ENCODE peak calls at places on chromosomes 13 and 19, in five cellular contexts. One of them, this sample, is unnamed.
A peak's percentile ranks its signal among the peaks of the same experiment; 100 is the strongest.

GRCh38 chr13:31436478-31436877 is 236.7 kb downstream of the B3GLCT start:
- DNase-seq in WTC11: no peak
- DNase-seq in left lung: no peak
- DNase-seq in AG10803: no peak
- DNase-seq in OCI-LY7: no peak
- DNase-seq in this sample: no peak

GRCh38 chr13:35549481-35549880 is 73.0 kb upstream of the MAB21L1 start:
- DNase-seq in WTC11: no peak
- DNase-seq in OCI-LY7: no peak
- DNase-seq in left lung: no peak
- DNase-seq in AG10803: peak; percentile 73
- DNase-seq in this sample: peak; percentile 70

GRCh38 chr13:112722433-112723250 is 32.8 kb downstream of the ATP11A start:
- DNase-seq in left lung: peak; percentile 73
- DNase-seq in OCI-LY7: no peak
- DNase-seq in AG10803: peak; percentile 31
- DNase-seq in WTC11: no peak
- DNase-seq in this sample: peak; percentile 64

GRCh38 chr13:45621950-45622349 is 6.4 kb upstream of the ERICH6B start:
- DNase-seq in left lung: no peak
- DNase-seq in OCI-LY7: no peak
- DNase-seq in WTC11: peak; percentile 46
- DNase-seq in AG10803: no peak
- DNase-seq in this sample: no peak

GRCh38 chr19:48329167-48329891 is 4.0 kb downstream of the EMP3 start:
- DNase-seq in AG10803: peak; percentile 38
- DNase-seq in WTC11: peak; percentile 39
- DNase-seq in OCI-LY7: peak; percentile 64
- DNase-seq in left lung: no peak
- DNase-seq in this sample: peak; percentile 62

GRCh38 chr13:111404746-111405145 is 84.3 kb downstream of the TEX29 start:
- DNase-seq in AG10803: no peak
- DNase-seq in WTC11: no peak
- DNase-seq in OCI-LY7: no peak
- DNase-seq in left lung: no peak
- DNase-seq in this sample: no peak

GRCh38 chr19:7869910-7870511 is 4.2 kb downstream of the PRR36 start:
- DNase-seq in AG10803: no peak
- DNase-seq in left lung: no peak
- DNase-seq in WTC11: peak; percentile 93
- DNase-seq in OCI-LY7: peak; percentile 89
- DNase-seq in this sample: no peak

GRCh38 chr19:51726049-51726448 is 2.3 kb upstream of the HAS1 start:
- DNase-seq in left lung: peak; percentile 39
- DNase-seq in OCI-LY7: no peak
- DNase-seq in WTC11: peak; percentile 40
- DNase-seq in AG10803: peak; percentile 93
- DNase-seq in this sample: peak; percentile 40

GRCh38 chr19:1591421-1592022 is 1.1 kb downstream of the MBD3 start:
- DNase-seq in left lung: no peak
- DNase-seq in OCI-LY7: peak; percentile 37
- DNase-seq in AG10803: no peak
- DNase-seq in WTC11: no peak
- DNase-seq in this sample: no peak

GRCh38 chr13:79124183-79124582 is 281.9 kb downstream of the RBM26 start:
- DNase-seq in left lung: no peak
- DNase-seq in AG10803: no peak
- DNase-seq in OCI-LY7: no peak
- DNase-seq in WTC11: no peak
- DNase-seq in this sample: no peak
- TF ChIP-seq CTCF in left lung: no peak
- TF ChIP-seq CTCF in AG10803: no peak
- TF ChIP-seq CTCF in OCI-LY7: no peak
- TF ChIP-seq CTCF in WTC11: no peak
- TF ChIP-seq CTCF in this sample: no peak

DNA sequence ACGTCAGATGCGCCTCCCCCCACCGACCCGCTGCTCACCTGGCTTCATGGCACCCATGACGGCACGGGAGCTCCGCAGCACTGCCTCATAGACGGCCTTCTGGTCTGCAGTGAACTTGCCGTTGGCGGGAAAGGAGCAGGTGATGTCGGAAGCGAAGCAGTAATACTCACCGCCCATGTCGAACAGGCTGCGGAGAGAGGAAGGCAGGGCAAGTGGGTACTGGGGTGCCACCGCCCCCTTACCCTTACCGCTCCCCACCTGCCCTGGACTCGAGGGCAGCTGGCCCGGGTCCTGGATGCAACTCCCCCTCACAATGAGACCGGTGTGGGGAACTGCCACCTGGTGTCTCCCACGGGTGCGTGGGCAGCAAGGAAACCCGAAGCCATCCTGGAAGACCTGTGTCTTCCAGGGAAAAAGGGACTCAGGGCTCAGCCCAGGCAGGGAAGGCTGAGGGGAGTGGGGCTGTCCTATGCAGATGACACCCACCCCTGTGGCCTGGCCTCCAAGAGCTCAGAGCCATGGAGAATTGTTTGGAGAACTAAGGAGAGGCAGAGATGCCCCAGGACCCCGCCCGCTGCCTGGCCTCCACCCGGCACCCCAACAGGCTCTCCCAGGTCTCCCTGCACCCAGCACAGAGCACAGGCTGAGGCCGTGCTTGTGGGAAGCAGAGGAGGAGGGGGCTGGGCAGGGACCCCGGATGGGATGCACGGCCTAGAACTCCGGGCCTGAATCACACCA is 28.3 kb downstream of the CEBPG start:
- DNase-seq in left lung: peak; percentile 30
- DNase-seq in AG10803: no peak
- DNase-seq in OCI-LY7: no peak
- DNase-seq in WTC11: no peak
- DNase-seq in this sample: no peak
- TF ChIP-seq CTCF in left lung: no peak
- TF ChIP-seq CTCF in AG10803: no peak
- TF ChIP-seq CTCF in OCI-LY7: no peak
- TF ChIP-seq CTCF in WTC11: no peak
- TF ChIP-seq CTCF in this sample: no peak

DNA sequence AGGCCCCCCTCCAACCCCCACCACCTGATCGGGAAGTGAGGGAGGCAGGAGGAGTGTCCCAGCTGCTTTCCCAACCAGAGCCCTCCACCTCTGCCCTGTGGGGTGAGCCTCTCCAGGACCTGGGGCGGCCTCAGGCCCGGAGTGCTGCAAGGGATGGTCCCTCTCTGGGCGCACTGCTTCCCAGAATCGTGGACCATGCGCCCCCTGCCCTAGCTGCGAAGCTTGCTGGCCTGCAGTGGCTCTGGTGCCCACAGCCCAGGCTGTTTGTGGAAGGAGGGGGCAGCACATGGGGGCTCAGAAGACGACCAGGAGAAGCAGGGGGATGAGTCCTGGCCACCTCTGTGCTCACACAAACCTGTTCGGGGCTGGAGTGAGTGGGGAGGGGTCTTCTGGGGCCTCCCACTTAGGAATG is 33.6 kb downstream of the CEBPG start:
- DNase-seq in AG10803: no peak
- DNase-seq in OCI-LY7: no peak
- DNase-seq in WTC11: peak; percentile 40
- DNase-seq in left lung: no peak
- DNase-seq in this sample: no peak
- TF ChIP-seq CTCF in AG10803: no peak
- TF ChIP-seq CTCF in OCI-LY7: no peak
- TF ChIP-seq CTCF in WTC11: no peak
- TF ChIP-seq CTCF in left lung: no peak
- TF ChIP-seq CTCF in this sample: no peak

GRCh38 chr13:59320021-59320420 is 843.7 kb downstream of the DIAPH3 start:
- DNase-seq in WTC11: no peak
- DNase-seq in left lung: no peak
- DNase-seq in AG10803: no peak
- DNase-seq in OCI-LY7: no peak
- DNase-seq in this sample: no peak

GRCh38 chr13:59312776-59313175 is 851.0 kb downstream of the DIAPH3 start:
- DNase-seq in OCI-LY7: no peak
- DNase-seq in WTC11: no peak
- DNase-seq in left lung: no peak
- DNase-seq in AG10803: no peak
- DNase-seq in this sample: no peak

GRCh38 chr13:59319276-59319675 is 844.5 kb downstream of the DIAPH3 start:
- DNase-seq in OCI-LY7: no peak
- DNase-seq in AG10803: no peak
- DNase-seq in WTC11: no peak
- DNase-seq in left lung: no peak
- DNase-seq in this sample: no peak

DNA sequence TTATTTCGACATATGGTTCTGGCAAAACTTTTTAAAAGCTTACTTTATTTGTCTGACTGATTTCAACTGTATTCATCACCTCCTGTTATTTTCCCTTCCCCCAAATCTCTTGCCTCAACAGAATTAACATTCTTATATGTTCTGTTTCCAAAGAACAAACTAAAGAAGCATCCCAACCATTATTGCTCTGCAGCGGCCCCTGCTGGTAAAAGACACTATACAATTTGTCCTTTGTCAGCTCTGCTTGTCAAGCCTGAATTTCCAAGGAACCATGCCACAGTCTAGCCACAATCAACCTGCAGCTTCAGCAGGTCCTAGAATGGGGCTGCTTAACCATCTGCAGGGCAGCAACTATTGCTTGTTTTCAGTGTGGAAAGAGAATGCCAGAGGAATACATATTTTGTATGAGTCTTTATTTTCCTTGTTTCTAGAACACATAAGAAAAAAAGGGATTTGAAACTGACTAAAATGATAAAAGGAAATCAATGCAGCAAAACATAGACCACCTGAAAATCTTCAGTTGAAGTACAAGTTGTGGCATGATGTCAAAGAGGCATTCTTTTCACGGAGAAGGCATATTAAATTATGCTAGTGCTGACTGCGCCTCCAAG is 845.3 kb downstream of the DIAPH3 start:
- DNase-seq in OCI-LY7: peak; percentile 65
- DNase-seq in WTC11: peak; percentile 88
- DNase-seq in AG10803: peak; percentile 37
- DNase-seq in left lung: peak; percentile 52
- DNase-seq in this sample: peak; percentile 74
- TF ChIP-seq CTCF in OCI-LY7: peak; percentile 92
- TF ChIP-seq CTCF in WTC11: peak; percentile 28
- TF ChIP-seq CTCF in AG10803: peak; percentile 69
- TF ChIP-seq CTCF in left lung: peak; percentile 55
- TF ChIP-seq CTCF in this sample: peak; percentile 79

GRCh38 chr13:67650471-67650870 is 420.3 kb upstream of the PCDH9 start:
- DNase-seq in left lung: no peak
- DNase-seq in WTC11: no peak
- DNase-seq in AG10803: no peak
- DNase-seq in OCI-LY7: no peak
- DNase-seq in this sample: no peak

GRCh38 chr13:67652887-67653286 is 422.8 kb upstream of the PCDH9 start:
- DNase-seq in OCI-LY7: no peak
- DNase-seq in left lung: no peak
- DNase-seq in AG10803: no peak
- DNase-seq in WTC11: no peak
- DNase-seq in this sample: no peak

DNA sequence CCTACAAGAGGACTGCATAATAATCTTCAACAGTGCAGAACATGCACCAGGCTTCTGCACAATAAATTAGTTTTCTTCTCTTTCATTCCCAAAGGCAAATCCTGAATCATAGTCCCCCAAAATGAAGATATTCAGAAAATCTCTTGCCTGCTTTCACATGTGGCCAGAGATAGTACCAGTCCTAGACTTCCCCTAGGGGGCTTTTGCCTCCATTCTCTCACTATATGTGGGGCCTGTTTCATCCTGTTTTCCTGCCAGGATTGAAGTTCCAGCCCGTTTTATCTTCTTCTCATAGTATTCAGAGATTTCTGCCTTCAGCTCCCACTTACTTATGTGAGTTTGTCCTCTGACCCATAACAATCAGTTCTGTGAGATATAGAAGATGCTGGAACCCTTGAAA is 421.8 kb upstream of the PCDH9 start:
- DNase-seq in WTC11: no peak
- DNase-seq in left lung: no peak
- DNase-seq in AG10803: no peak
- DNase-seq in OCI-LY7: no peak
- DNase-seq in this sample: no peak
- TF ChIP-seq CTCF in WTC11: no peak
- TF ChIP-seq CTCF in left lung: no peak
- TF ChIP-seq CTCF in AG10803: no peak
- TF ChIP-seq CTCF in OCI-LY7: no peak
- TF ChIP-seq CTCF in this sample: no peak

GRCh38 chr13:98348476-98348875 is 171.4 kb upstream of the RNF113B start:
- DNase-seq in left lung: no peak
- DNase-seq in AG10803: peak; percentile 56
- DNase-seq in WTC11: no peak
- DNase-seq in OCI-LY7: no peak
- DNase-seq in this sample: no peak
- TF ChIP-seq CTCF in left lung: no peak
- TF ChIP-seq CTCF in AG10803: no peak
- TF ChIP-seq CTCF in WTC11: no peak
- TF ChIP-seq CTCF in OCI-LY7: no peak
- TF ChIP-seq CTCF in this sample: no peak

GRCh38 chr13:102798653-102799543 is at the start of the genes BIVM and POGLUT2:
- DNase-seq in AG10803: peak; percentile 90
- DNase-seq in left lung: peak; percentile 92
- DNase-seq in WTC11: peak; percentile 94
- DNase-seq in OCI-LY7: no peak
- DNase-seq in this sample: peak; percentile 95

GRCh38 chr13:102793583-102794355 is 5.0 kb downstream of the POGLUT2 start:
- DNase-seq in left lung: no peak
- DNase-seq in WTC11: no peak
- DNase-seq in OCI-LY7: no peak
- DNase-seq in AG10803: no peak
- DNase-seq in this sample: no peak

GRCh38 chr13:102800145-102801041 is 1.5 kb downstream of the BIVM start:
- DNase-seq in AG10803: peak; percentile 78
- DNase-seq in OCI-LY7: no peak
- DNase-seq in left lung: peak; percentile 82
- DNase-seq in WTC11: peak; percentile 86
- DNase-seq in this sample: peak; percentile 81

DNA sequence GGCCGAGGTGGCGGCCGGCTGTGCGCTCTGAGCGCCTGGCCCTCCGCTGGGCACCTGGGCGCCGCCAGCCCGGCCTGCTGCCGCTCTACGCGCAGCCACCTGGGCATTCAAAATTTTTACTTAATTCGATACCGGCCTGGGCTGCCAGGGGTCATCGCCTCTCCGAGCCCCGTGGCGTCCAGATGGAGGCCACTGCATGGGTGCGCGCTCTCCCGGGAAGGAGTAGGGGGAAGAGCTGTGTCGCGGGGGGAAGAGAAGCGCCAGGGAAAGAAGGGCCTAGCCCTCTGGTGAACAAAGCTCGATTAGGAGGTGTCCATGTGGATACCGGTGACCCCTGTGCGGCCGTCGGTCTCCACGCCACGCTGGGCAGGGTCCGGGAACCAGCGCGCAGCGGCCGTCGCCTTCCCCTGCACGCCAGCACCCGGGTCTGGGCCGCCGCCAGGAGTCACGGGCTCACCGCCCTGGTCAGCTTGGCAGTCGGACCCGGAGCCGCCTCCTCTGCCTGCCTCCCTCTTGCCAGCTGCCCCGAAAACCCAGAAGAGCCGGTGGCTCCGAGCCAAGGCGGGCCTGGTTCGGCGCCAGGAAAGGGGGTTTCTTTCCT is 725 bp downstream of the BIVM start:
- DNase-seq in OCI-LY7: no peak
- DNase-seq in WTC11: peak; percentile 32
- DNase-seq in AG10803: peak; percentile 22
- DNase-seq in left lung: peak; percentile 38
- DNase-seq in this sample: peak; percentile 21
- TF ChIP-seq CTCF in OCI-LY7: no peak
- TF ChIP-seq CTCF in WTC11: no peak
- TF ChIP-seq CTCF in AG10803: no peak
- TF ChIP-seq CTCF in left lung: no peak
- TF ChIP-seq CTCF in this sample: no peak

This sample was measured in astrocyte of the spinal cord.